ENCODE peak calls at places on chromosomes 11 and 22, in seven cellular contexts. One of them, this sample, is unnamed.

GRCh38 chr11:85088286-85088685 is 538.9 kb downstream of the DLG2 start:
- DNase-seq in epithelial cell of esophagus: peak
- DNase-seq in OCI-LY7: no peak
- DNase-seq in spleen: no peak
- DNase-seq in AG04449: no peak
- DNase-seq in IMR-90: peak
- DNase-seq in cardiac fibroblast: peak
- DNase-seq in this sample: no peak

GRCh38 chr11:58192229-58192628 is 3.4 kb downstream of the OR9Q2 start:
- DNase-seq in epithelial cell of esophagus: peak
- DNase-seq in spleen: no peak
- DNase-seq in IMR-90: no peak
- DNase-seq in AG04449: no peak
- DNase-seq in cardiac fibroblast: no peak
- DNase-seq in OCI-LY7: no peak
- DNase-seq in this sample: no peak

GRCh38 chr11:61637287-61637686 is 42.9 kb upstream of the DAGLA start:
- DNase-seq in IMR-90: no peak
- DNase-seq in epithelial cell of esophagus: no peak
- DNase-seq in spleen: no peak
- DNase-seq in cardiac fibroblast: no peak
- DNase-seq in AG04449: no peak
- DNase-seq in OCI-LY7: no peak
- DNase-seq in this sample: no peak

GRCh38 chr11:114280696-114281095 is 15.5 kb upstream of the NNMT start:
- DNase-seq in AG04449: no peak
- DNase-seq in cardiac fibroblast: peak
- DNase-seq in IMR-90: peak
- DNase-seq in spleen: peak
- DNase-seq in OCI-LY7: peak
- DNase-seq in epithelial cell of esophagus: peak
- DNase-seq in this sample: peak

GRCh38 chr11:12769834-12770345 is 95.7 kb downstream of the TEAD1 start:
- DNase-seq in OCI-LY7: no peak
- DNase-seq in AG04449: peak
- DNase-seq in IMR-90: peak
- DNase-seq in cardiac fibroblast: peak
- DNase-seq in spleen: no peak
- DNase-seq in epithelial cell of esophagus: peak
- DNase-seq in this sample: peak

GRCh38 chr11:71940561-71941219 is 11.8 kb downstream of the RNF121 start:
- DNase-seq in IMR-90: no peak
- DNase-seq in AG04449: no peak
- DNase-seq in cardiac fibroblast: no peak
- DNase-seq in spleen: no peak
- DNase-seq in OCI-LY7: no peak
- DNase-seq in epithelial cell of esophagus: no peak
- DNase-seq in this sample: peak

GRCh38 chr22:26127126-26127525 is 42.1 kb upstream of the SEZ6L start:
- DNase-seq in OCI-LY7: no peak
- DNase-seq in IMR-90: no peak
- DNase-seq in AG04449: no peak
- DNase-seq in epithelial cell of esophagus: no peak
- DNase-seq in cardiac fibroblast: no peak
- DNase-seq in spleen: no peak
- DNase-seq in this sample: no peak

GRCh38 chr11:76210920-76211851 is 4.9 kb upstream of the WNT11 start:
- DNase-seq in IMR-90: no peak
- DNase-seq in cardiac fibroblast: no peak
- DNase-seq in OCI-LY7: no peak
- DNase-seq in spleen: no peak
- DNase-seq in epithelial cell of esophagus: no peak
- DNase-seq in AG04449: no peak
- DNase-seq in this sample: no peak

GRCh38 chr11:120773501-120774031 is 250.3 kb upstream of the TBCEL start:
- DNase-seq in cardiac fibroblast: peak
- DNase-seq in spleen: no peak
- DNase-seq in epithelial cell of esophagus: peak
- DNase-seq in IMR-90: no peak
- DNase-seq in AG04449: no peak
- DNase-seq in OCI-LY7: peak
- DNase-seq in this sample: peak

GRCh38 chr11:71568707-71569349 is 3.5 kb downstream of the KRTAP5-10 start:
- DNase-seq in spleen: no peak
- DNase-seq in IMR-90: no peak
- DNase-seq in epithelial cell of esophagus: peak
- DNase-seq in OCI-LY7: no peak
- DNase-seq in cardiac fibroblast: peak
- DNase-seq in AG04449: no peak
- DNase-seq in this sample: peak

GRCh38 chr11:12789574-12789973 is 115.4 kb downstream of the TEAD1 start:
- DNase-seq in cardiac fibroblast: no peak
- DNase-seq in OCI-LY7: no peak
- DNase-seq in epithelial cell of esophagus: no peak
- DNase-seq in AG04449: no peak
- DNase-seq in IMR-90: no peak
- DNase-seq in spleen: no peak
- DNase-seq in this sample: no peak

GRCh38 chr11:128324531-128325141 is 262.7 kb downstream of the ETS1 start:
- DNase-seq in spleen: peak
- DNase-seq in epithelial cell of esophagus: no peak
- DNase-seq in cardiac fibroblast: no peak
- DNase-seq in OCI-LY7: no peak
- DNase-seq in IMR-90: no peak
- DNase-seq in AG04449: no peak
- DNase-seq in this sample: no peak

GRCh38 chr11:119585038-119585666 is 143.8 kb downstream of the NECTIN1 start:
- DNase-seq in cardiac fibroblast: no peak
- DNase-seq in spleen: no peak
- DNase-seq in AG04449: no peak
- DNase-seq in epithelial cell of esophagus: peak
- DNase-seq in OCI-LY7: no peak
- DNase-seq in IMR-90: no peak
- DNase-seq in this sample: no peak

GRCh38 chr22:46087816-46088277 is 62.5 kb upstream of the PPARA start:
- DNase-seq in IMR-90: peak
- DNase-seq in spleen: peak
- DNase-seq in epithelial cell of esophagus: no peak
- DNase-seq in OCI-LY7: no peak
- DNase-seq in AG04449: no peak
- DNase-seq in cardiac fibroblast: peak
- DNase-seq in this sample: peak

GRCh38 chr11:68287419-68287818 is 15.6 kb upstream of the C11orf24 start:
- DNase-seq in cardiac fibroblast: no peak
- DNase-seq in IMR-90: no peak
- DNase-seq in epithelial cell of esophagus: no peak
- DNase-seq in OCI-LY7: no peak
- DNase-seq in spleen: no peak
- DNase-seq in AG04449: no peak
- DNase-seq in this sample: no peak

GRCh38 chr11:68276864-68277263 is 5.1 kb upstream of the C11orf24 start:
- DNase-seq in IMR-90: no peak
- DNase-seq in spleen: peak
- DNase-seq in AG04449: no peak
- DNase-seq in cardiac fibroblast: no peak
- DNase-seq in epithelial cell of esophagus: no peak
- DNase-seq in OCI-LY7: no peak
- DNase-seq in this sample: no peak

GRCh38 chr11:68279676-68280075 is 7.9 kb upstream of the C11orf24 start:
- DNase-seq in AG04449: no peak
- DNase-seq in IMR-90: no peak
- DNase-seq in OCI-LY7: no peak
- DNase-seq in epithelial cell of esophagus: peak
- DNase-seq in spleen: no peak
- DNase-seq in cardiac fibroblast: no peak
- DNase-seq in this sample: no peak

GRCh38 chr11:68282861-68283230 is 11.1 kb upstream of the C11orf24 start:
- DNase-seq in AG04449: no peak
- DNase-seq in OCI-LY7: no peak
- DNase-seq in epithelial cell of esophagus: no peak
- DNase-seq in cardiac fibroblast: no peak
- DNase-seq in spleen: peak
- DNase-seq in IMR-90: no peak
- DNase-seq in this sample: no peak

DNA sequence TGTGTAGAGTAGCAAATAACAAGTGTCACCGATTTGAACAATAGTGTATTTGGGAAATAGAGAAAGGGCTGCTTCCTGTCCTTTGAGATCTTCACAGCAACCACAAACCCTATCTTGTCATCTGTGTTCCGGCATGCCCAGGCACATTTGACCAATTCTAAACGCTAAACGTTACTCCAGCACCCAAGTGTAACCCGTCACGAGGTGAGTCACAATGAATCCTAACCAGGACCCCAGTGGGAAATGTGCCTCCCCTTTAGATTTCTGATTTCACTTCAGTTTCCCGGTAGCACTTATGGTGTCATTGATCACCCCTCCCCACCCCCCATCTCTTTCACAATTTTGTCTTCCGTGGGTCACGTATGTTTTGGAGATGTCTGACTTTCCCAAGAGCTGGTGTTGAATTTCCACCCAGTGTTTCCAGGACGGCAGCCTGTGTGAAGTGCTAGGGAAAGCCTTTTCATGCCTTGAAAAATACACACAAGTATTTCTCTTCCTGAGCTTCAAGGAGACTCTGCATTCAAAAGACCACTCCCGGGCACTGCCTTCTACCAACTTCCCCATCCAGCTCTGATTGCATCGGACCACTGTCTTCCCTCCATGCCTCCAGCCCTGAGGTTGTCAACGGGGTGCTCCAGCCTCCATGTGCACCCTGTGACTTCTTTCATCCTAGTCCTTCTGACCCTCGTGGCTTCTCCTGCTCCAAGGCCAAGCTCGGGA is 10.5 kb upstream of the C11orf24 start:
- DNase-seq in spleen: no peak
- DNase-seq in IMR-90: no peak
- DNase-seq in cardiac fibroblast: no peak
- DNase-seq in epithelial cell of esophagus: peak
- DNase-seq in AG04449: no peak
- DNase-seq in OCI-LY7: no peak
- DNase-seq in this sample: no peak
- H3K4me3 ChIP-seq in spleen: no peak
- H3K4me3 ChIP-seq in IMR-90: no peak
- H3K4me3 ChIP-seq in cardiac fibroblast: no peak
- H3K4me3 ChIP-seq in epithelial cell of esophagus: no peak
- H3K4me3 ChIP-seq in AG04449: no peak
- H3K4me3 ChIP-seq in OCI-LY7: no peak
- H3K4me3 ChIP-seq in this sample: no peak

GRCh38 chr11:7332962-7333361 is 81.3 kb downstream of the SYT9 start:
- DNase-seq in AG04449: no peak
- DNase-seq in epithelial cell of esophagus: no peak
- DNase-seq in spleen: no peak
- DNase-seq in IMR-90: no peak
- DNase-seq in cardiac fibroblast: no peak
- DNase-seq in OCI-LY7: no peak
- DNase-seq in this sample: no peak

DNA sequence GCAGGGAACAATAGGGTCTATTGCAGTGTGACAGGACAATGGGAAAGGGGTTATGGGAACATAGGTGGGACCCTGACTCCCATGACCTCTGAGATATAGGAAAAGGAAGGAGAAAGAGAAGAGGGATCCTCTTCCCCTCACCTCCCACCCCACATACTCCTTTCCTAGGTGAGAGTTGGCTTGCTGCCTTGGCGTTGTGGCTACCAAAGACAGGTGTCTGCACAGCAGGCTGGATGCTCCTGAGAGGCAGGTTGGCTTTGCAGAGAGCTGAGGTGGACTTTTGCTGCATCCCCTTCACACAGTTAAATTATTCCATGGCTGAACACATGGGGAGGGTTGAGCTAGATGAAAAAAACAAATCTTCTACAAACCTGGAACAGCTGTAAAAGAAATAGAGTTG is 80.7 kb downstream of the SYT9 start:
- DNase-seq in OCI-LY7: no peak
- DNase-seq in cardiac fibroblast: no peak
- DNase-seq in IMR-90: no peak
- DNase-seq in AG04449: no peak
- DNase-seq in epithelial cell of esophagus: no peak
- DNase-seq in spleen: no peak
- DNase-seq in this sample: no peak
- TF ChIP-seq CTCF in OCI-LY7: no peak
- TF ChIP-seq CTCF in cardiac fibroblast: no peak
- TF ChIP-seq CTCF in IMR-90: no peak
- TF ChIP-seq CTCF in AG04449: no peak
- TF ChIP-seq CTCF in epithelial cell of esophagus: no peak
- TF ChIP-seq CTCF in spleen: no peak
- TF ChIP-seq CTCF in this sample: no peak

DNA sequence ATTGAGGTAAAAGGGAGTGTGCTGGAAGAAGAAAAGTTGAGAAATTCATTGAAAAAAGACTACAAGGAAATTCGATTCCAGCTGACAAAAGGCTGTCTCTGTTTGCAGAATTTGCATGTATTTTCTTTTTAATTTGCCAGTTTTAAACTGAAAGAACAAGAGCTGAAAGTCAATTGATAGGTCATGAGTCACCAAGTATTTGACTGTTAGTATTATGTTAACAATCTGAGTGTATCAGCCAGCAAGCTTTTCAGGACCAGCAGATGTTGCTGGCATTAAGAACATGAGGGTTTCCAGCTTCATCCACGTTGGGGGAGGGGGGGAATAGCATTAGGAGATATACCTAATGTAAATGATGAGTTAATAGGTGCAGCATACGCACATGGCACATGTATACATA is 726.7 kb downstream of the METTL15 start:
- DNase-seq in cardiac fibroblast: peak
- DNase-seq in epithelial cell of esophagus: peak
- DNase-seq in spleen: no peak
- DNase-seq in IMR-90: peak
- DNase-seq in OCI-LY7: no peak
- DNase-seq in AG04449: peak
- DNase-seq in this sample: peak
- H3K4me3 ChIP-seq in cardiac fibroblast: no peak
- H3K4me3 ChIP-seq in epithelial cell of esophagus: no peak
- H3K4me3 ChIP-seq in spleen: no peak
- H3K4me3 ChIP-seq in IMR-90: no peak
- H3K4me3 ChIP-seq in OCI-LY7: no peak
- H3K4me3 ChIP-seq in AG04449: no peak
- H3K4me3 ChIP-seq in this sample: no peak

DNA sequence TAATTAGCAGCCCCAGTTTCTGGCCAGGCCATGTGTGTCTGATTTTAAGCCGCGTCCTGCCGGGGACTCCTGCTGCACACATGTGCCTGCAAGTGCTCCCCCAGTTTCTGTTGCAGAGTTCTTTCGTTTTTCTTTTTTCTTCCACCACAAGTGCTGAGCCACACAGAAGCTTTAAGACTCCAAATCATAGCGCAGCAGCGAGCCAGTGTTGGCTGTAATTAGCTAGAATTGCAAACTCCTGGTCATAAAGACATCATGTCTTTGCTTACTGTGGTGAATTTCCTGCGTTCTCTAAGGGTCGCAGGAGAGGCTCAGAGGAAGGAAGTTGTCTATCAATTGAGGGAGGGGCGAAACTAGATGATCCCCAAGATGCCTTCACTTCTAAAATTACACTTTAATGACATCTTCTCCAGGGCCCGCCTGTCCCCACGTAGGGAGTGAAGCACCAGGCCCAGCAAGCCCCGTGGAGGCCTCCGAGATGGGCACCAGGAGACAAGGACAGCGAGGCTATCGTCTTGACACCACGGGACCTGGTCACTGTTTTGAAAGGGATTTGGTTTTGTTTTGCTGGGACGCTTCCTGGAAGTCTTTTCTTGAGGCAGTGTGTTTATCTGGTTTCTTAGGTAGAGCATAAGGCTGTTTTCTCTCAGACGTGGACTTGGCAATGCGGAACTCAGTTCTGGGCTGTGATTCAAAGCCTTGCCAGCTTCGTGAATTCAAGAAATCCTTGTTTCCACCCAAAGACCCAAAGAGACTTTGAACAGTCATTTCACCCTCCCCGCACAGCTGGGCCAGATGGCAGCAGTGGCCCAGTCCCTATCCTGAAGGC is 71.8 kb downstream of the UBASH3B start:
- DNase-seq in OCI-LY7: peak
- DNase-seq in IMR-90: no peak
- DNase-seq in cardiac fibroblast: no peak
- DNase-seq in epithelial cell of esophagus: no peak
- DNase-seq in spleen: no peak
- DNase-seq in AG04449: no peak
- DNase-seq in this sample: peak
- TF ChIP-seq CTCF in OCI-LY7: no peak
- TF ChIP-seq CTCF in IMR-90: no peak
- TF ChIP-seq CTCF in cardiac fibroblast: no peak
- TF ChIP-seq CTCF in epithelial cell of esophagus: no peak
- TF ChIP-seq CTCF in spleen: no peak
- TF ChIP-seq CTCF in AG04449: no peak
- TF ChIP-seq CTCF in this sample: no peak

This sample was measured in AG10803.